ENCODE peak calls at places on chromosomes 13 and 19, in six cellular contexts. Y is osteoblast, F is PC-9, R is mammary epithelial cell, I is dorsolateral prefrontal cortex, P is coronary artery. K is an unnamed sample.

GRCh38 chr19:3945838-3946237 is 13.0 kb downstream of the NMRK2 start:
- DNase-seq in R (no peak), I (no peak), Y (peak), F (no peak), P (no peak), K (no peak)

GRCh38 chr19:20662421-20663105 is 1.2 kb upstream of the ZNF626 start:
- DNase-seq in Y (no peak), I (peak), R (no peak), F (no peak), P (no peak), K (no peak)

GRCh38 chr13:111286162-111286561 is 34.3 kb upstream of the TEX29 start:
- DNase-seq in P (no peak), Y (no peak), F (no peak), I (no peak), R (no peak), K (no peak)

GRCh38 chr19:39160889-39161672 is 35.5 kb downstream of the PAK4 start:
- DNase-seq in P (no peak), I (no peak), F (peak), R (peak), Y (peak), K (no peak)

GRCh38 chr13:47661076-47661475 is 340.0 kb downstream of the SUCLA2 start:
- DNase-seq in R (peak), I (no peak), F (no peak), P (no peak), Y (no peak), K (no peak)

GRCh38 chr19:48481191-48481500 is 12.0 kb downstream of the CYTH2 start:
- DNase-seq in R (no peak), I (no peak), P (no peak), Y (no peak), F (no peak), K (no peak)

GRCh38 chr19:31214997-31215396 is 134.2 kb downstream of the TSHZ3 start:
- DNase-seq in I (no peak), F (no peak), P (no peak), Y (no peak), R (peak), K (no peak)

GRCh38 chr13:110746443-110746842 is 32.9 kb downstream of the ING1 start:
- DNase-seq in Y (no peak), I (no peak), R (no peak), F (no peak), P (no peak), K (no peak)

GRCh38 chr19:19171821-19172532 is 1.9 kb upstream of the MEF2B start:
- DNase-seq in I (no peak), Y (peak), P (no peak), R (no peak), F (no peak), K (peak)

GRCh38 chr13:35914662-35915061 is 216.5 kb downstream of the DCLK1 start:
- DNase-seq in Y (no peak), F (no peak), I (no peak), P (no peak), R (no peak), K (no peak)

GRCh38 chr19:10565567-10566407 is at the start of gene KRI1:
- DNase-seq in P (peak), Y (peak), F (peak), I (peak), R (peak), K (peak)

GRCh38 chr13:85659493-85659892 is 139.7 kb downstream of the SLITRK6 start:
- DNase-seq in Y (no peak), I (no peak), R (peak), P (no peak), F (no peak), K (no peak)

GRCh38 chr13:37791699-37792098 is 77.9 kb downstream of the TRPC4 start:
- DNase-seq in R (no peak), F (no peak), Y (peak), P (no peak), I (no peak), K (no peak)

GRCh38 chr13:46211116-46211515 is 612 bp upstream of the LRRC63 start:
- DNase-seq in I (no peak), R (no peak), Y (no peak), F (no peak), P (no peak), K (peak)

GRCh38 chr13:113907637-113908617 is 44.1 kb upstream of the GAS6 start:
- DNase-seq in R (peak), I (no peak), F (no peak), P (peak), Y (no peak), K (no peak)

GRCh38 chr13:27966641-27967202 is 2.4 kb downstream of the CDX2 start:
- DNase-seq in I (no peak), F (no peak), P (no peak), Y (peak), R (no peak), K (no peak)

GRCh38 chr13:46795321-46795720 is 1.6 kb downstream of the ESD start:
- DNase-seq in Y (no peak), P (no peak), F (no peak), R (no peak), I (no peak), K (no peak)

GRCh38 chr13:37769078-37769477 is 100.5 kb downstream of the TRPC4 start:
- DNase-seq in R (no peak), P (no peak), I (no peak), Y (no peak), F (no peak), K (no peak)

GRCh38 chr13:95235199-95235726 is 66.0 kb downstream of the ABCC4 start:
- DNase-seq in Y (no peak), I (no peak), P (no peak), F (no peak), R (no peak), K (no peak)

GRCh38 chr19:58514564-58515020 is 2.8 kb upstream of the SLC27A5 start:
- DNase-seq in I (no peak), P (no peak), R (no peak), F (no peak), Y (peak), K (no peak)

GRCh38 chr19:32017341-32017948 is 328.0 kb upstream of the ZNF507 start:
- DNase-seq in F (no peak), P (no peak), Y (no peak), I (no peak), R (peak), K (no peak)

GRCh38 chr19:4343056-4343844 is at the start of gene MPND:
- DNase-seq in R (peak), P (peak), F (peak), I (peak), Y (peak), K (peak)

GRCh38 chr19:32863841-32864240 is 5.7 kb downstream of the SLC7A9 start:
- DNase-seq in F (no peak), Y (peak), I (no peak), R (no peak), P (no peak), K (no peak)

GRCh38 chr13:82713681-82714405 is 1168.4 kb downstream of the SLITRK1 start:
- DNase-seq in P (no peak), R (peak), Y (no peak), I (no peak), F (no peak), K (no peak)

GRCh38 chr19:30441011-30441410 is 68.8 kb downstream of the ZNF536 start:
- DNase-seq in R (no peak), I (no peak), F (no peak), Y (no peak), P (no peak), K (no peak)

GRCh38 chr19:10270616-10271394 is at the start of gene ICAM1:
- DNase-seq in F (peak), I (no peak), P (no peak), Y (peak), R (peak), K (peak)

GRCh38 chr19:3479177-3479818 is 1.0 kb downstream of the SMIM24 start:
- DNase-seq in F (no peak), P (no peak), Y (peak), R (no peak), I (no peak), K (no peak)

DNA sequence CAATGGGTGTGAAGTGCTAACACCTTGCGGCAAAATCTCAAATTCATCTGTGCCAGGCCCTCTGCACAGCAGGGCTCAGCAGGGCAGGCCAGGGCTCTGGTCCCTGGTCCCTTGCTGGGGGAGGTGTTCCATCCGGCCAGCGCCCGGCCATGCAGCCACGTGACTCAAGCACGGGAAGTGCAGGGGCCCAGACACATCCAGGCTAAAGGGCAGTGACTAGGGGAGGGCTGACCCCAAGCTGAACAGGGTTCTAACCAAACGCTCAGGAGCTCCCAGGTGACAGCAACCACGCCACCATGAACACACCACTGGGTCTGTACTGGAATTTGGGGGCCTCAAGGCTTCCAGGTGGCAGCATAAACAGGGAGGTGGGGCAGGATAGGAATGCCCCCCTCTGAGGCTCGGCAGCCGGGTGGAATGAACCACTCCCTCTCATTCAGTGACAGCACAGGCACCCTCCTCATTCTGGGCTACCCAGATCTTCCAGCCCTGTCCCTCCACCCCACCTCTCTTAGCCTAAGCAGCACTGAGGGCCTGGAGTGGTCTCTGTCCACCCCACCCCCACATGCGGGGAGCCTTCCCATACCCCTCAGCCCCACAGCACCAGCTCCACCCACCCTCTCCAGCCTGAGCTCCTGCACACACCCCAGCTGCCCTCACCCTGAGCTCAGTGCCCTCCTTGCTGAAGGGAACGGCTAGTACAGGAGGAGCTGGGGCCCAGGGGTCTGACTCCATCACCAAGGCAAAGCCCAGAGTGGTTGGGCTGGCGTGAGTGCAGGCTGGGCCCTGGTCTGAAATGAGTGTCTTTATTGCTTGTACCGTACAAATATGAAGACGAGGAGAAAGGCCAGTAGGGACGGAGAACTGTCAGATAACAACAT is 5.3 kb upstream of the CCNP start:
- DNase-seq in Y (no peak), P (no peak), F (no peak), I (no peak), R (no peak), K (no peak)
- H3K27ac ChIP-seq in Y (no peak), P (peak), F (no peak), I (no peak), R (no peak), K (no peak)

GRCh38 chr19:6269101-6269886 is 10.5 kb downstream of the MLLT1 start:
- DNase-seq in I (no peak), P (no peak), Y (peak), R (no peak), F (no peak), K (no peak)

GRCh38 chr19:6271721-6272410 is 7.9 kb downstream of the MLLT1 start:
- DNase-seq in Y (peak), I (peak), R (no peak), F (no peak), P (no peak), K (no peak)

GRCh38 chr19:6271251-6271650 is 8.5 kb downstream of the MLLT1 start:
- DNase-seq in Y (peak), F (no peak), R (no peak), I (no peak), P (no peak), K (no peak)

GRCh38 chr19:6270076-6270745 is 9.6 kb downstream of the MLLT1 start:
- DNase-seq in F (no peak), R (no peak), I (no peak), P (no peak), Y (peak), K (no peak)

GRCh38 chr19:6270822-6271221 is 9.0 kb downstream of the MLLT1 start:
- DNase-seq in I (no peak), Y (peak), F (no peak), P (no peak), R (no peak), K (no peak)
- H3K27ac ChIP-seq in I (no peak), Y (peak), F (no peak), P (peak), R (no peak), K (no peak)

GRCh38 chr19:43474487-43474886 is 9.1 kb upstream of the LYPD3 start:
- DNase-seq in R (no peak), Y (no peak), F (no peak), I (no peak), P (no peak), K (no peak)

GRCh38 chr19:43478323-43478722 is 12.9 kb upstream of the LYPD3 start:
- DNase-seq in Y (no peak), F (no peak), R (no peak), I (no peak), P (no peak), K (no peak)

GRCh38 chr19:43471091-43471490 is 5.7 kb upstream of the LYPD3 start:
- DNase-seq in R (peak), Y (peak), P (no peak), I (no peak), F (peak), K (no peak)

GRCh38 chr19:43476606-43477005 is 11.2 kb upstream of the LYPD3 start:
- DNase-seq in P (no peak), F (no peak), Y (peak), I (no peak), R (peak), K (no peak)

DNA sequence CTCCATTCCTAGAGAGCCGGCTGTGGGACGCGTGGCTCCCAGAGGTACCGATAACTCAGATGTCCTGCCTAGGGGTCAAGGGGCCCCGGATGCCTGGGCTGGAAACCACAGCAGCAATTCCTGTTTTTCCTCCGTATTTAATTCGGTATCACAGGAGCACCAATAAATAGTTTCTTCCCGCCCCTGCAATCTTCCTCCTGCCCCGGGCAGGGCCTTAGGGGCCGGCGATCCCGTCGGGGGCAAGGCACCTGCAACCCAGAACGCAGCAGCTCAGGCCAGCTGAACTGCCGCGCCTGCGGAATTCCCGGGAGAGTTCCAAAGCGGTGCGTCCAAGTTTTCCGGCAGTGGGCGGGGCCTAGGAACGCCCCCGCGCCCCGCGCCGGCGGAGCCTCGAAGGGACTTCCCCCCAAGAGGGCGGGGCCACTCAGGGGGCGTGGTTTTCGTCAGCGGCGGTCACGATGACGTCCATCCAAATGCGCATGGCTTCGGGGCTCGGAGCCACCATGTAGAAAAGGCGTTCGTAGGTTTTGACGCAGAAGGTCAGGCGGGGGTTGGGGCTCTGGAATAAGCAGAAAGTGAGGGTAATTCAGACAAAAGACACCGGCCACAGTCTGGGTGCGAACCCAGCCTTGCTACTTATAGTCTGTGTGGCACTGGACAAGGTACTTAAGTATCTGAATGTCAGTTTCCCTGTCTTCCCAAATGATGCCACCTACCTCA is 9.7 kb upstream of the LYPD3 start:
- DNase-seq in F (peak), Y (peak), R (peak), I (peak), P (peak), K (peak)
- H3K27ac ChIP-seq in F (peak), Y (peak), R (peak), I (peak), P (peak), K (no peak)

GRCh38 chr19:17073869-17074627 is 1.2 kb downstream of the HAUS8 start:
- DNase-seq in Y (peak), P (no peak), F (no peak), I (no peak), R (no peak), K (no peak)
- H3K27ac ChIP-seq in Y (peak), P (peak), F (peak), I (no peak), R (peak), K (peak)

GRCh38 chr19:13033819-13034611 is 38.7 kb downstream of the NFIX start:
- DNase-seq in R (peak), I (peak), Y (peak), P (no peak), F (peak), K (peak)
- H3K27ac ChIP-seq in R (peak), I (peak), Y (peak), P (peak), F (peak), K (no peak)

DNA sequence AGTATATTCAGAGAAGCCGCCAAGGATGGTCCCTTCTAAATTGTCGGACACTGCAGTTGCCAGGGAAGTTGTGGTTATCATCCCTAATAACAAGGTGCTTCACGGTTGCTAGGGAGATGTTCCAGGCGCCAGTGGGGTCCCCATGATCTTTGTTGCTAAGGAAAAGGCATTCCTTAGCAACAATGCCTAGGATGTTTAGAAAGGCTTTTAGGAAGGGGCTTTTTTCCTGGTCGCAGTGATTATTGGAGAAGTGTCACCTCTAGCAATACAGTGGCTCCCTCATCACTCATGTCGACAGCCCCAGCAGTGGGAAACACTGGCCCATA is 6.3 kb upstream of the TMC4 start:
- DNase-seq in I (no peak), F (no peak), P (no peak), R (no peak), Y (no peak), K (no peak)
- H3K27ac ChIP-seq in I (no peak), F (no peak), P (no peak), R (no peak), Y (no peak), K (no peak)

K was measured in HL-60.